ENCODE peak calls at places on chromosomes 16 and 17, in seven cellular contexts. Z is T1000; J is activated naive CD8-positive, alpha-beta T cell treated with anti-CD3 and anti-CD28 coated beads, Interleukin-2, amount 50 U/mL, for 24 hours; G is epithelial cell of esophagus; O is stimulated activated CD8-positive, alpha-beta memory T cell treated with anti-CD3 and anti-CD28 coated beads, Interleukin-7, amount 100 ng/mL, for 1 hour; B is activated gamma-delta T cell treated with Interleukin-2 at 50 U/mL for 16 hours; L is activated CD4-positive, CD25-positive, alpha-beta regulatory T cell. A is an unnamed sample.

GRCh38 chr17:59760164-59760563 is 52.7 kb downstream of the VMP1 start:
- DNase-seq in J (no peak), Z (no peak), L (no peak), G (no peak), B (no peak), O (no peak), A (no peak)

GRCh38 chr16:65069090-65069489 is 52.8 kb downstream of the CDH11 start:
- DNase-seq in J (no peak), L (no peak), O (no peak), Z (no peak), B (no peak), G (peak; percentile 77), A (no peak)

GRCh38 chr16:47716571-47716970 is 255.4 kb downstream of the PHKB start:
- DNase-seq in J (no peak), L (no peak), G (no peak), O (no peak), B (no peak), Z (no peak), A (no peak)

GRCh38 chr17:82315703-82316358 is 1.6 kb downstream of the CD7 start:
- DNase-seq in G (no peak), J (peak; percentile 57), O (no peak), L (peak; percentile 28), Z (no peak), B (peak; percentile 59), A (peak; percentile 58)

GRCh38 chr16:57283214-57283955 is 1.1 kb downstream of the PLLP start:
- DNase-seq in Z (no peak), J (no peak), G (no peak), B (no peak), O (no peak), L (no peak), A (no peak)

GRCh38 chr17:47315451-47316266 is 8.1 kb upstream of the EFCAB13 start:
- DNase-seq in O (no peak), J (peak; percentile 23), L (no peak), G (peak; percentile 76), Z (peak; percentile 12), B (no peak), A (no peak)

GRCh38 chr17:64786337-64786736 is 124.2 kb upstream of the SMURF2 start:
- DNase-seq in L (no peak), B (no peak), O (no peak), J (no peak), G (peak; percentile 79), Z (no peak), A (no peak)

GRCh38 chr17:40617678-40618240 is 29.9 kb downstream of the SMARCE1 start:
- DNase-seq in B (no peak), O (no peak), G (peak; percentile 73), L (no peak), J (no peak), Z (no peak), A (no peak)

GRCh38 chr16:12572316-12572985 is 231.2 kb downstream of the CPPED1 start:
- DNase-seq in J (no peak), G (no peak), B (no peak), Z (no peak), L (no peak), O (no peak), A (no peak)

GRCh38 chr16:3283525-3284447 is 495 bp downstream of the ZNF263 start:
- DNase-seq in G (peak; percentile 10), B (no peak), L (no peak), O (no peak), J (no peak), Z (no peak), A (no peak)

GRCh38 chr16:27221576-27222498 is 18.5 kb downstream of the KDM8 start:
- DNase-seq in L (no peak), B (no peak), G (no peak), O (no peak), J (no peak), Z (no peak), A (no peak)

GRCh38 chr17:45338996-45339535 is 22.2 kb upstream of the MAP3K14 start:
- DNase-seq in G (no peak), O (no peak), B (no peak), Z (no peak), J (no peak), L (no peak), A (no peak)

GRCh38 chr16:84899414-84899813 is 79.6 kb downstream of the CRISPLD2 start:
- DNase-seq in L (no peak), J (no peak), O (no peak), B (no peak), Z (no peak), G (peak; percentile 84), A (no peak)

GRCh38 chr16:86337581-86338402 is 172.5 kb upstream of the FOXF1 start:
- DNase-seq in O (no peak), J (no peak), G (no peak), B (no peak), L (no peak), Z (no peak), A (no peak)

GRCh38 chr16:54177857-54178490 is 108.6 kb downstream of the IRX3 start:
- DNase-seq in Z (no peak), O (no peak), G (no peak), B (no peak), J (no peak), L (no peak), A (no peak)

GRCh38 chr17:8707591-8708453 is 36.8 kb downstream of the CCDC42 start:
- DNase-seq in G (no peak), J (no peak), Z (no peak), L (no peak), O (no peak), B (no peak), A (no peak)

GRCh38 chr16:11497329-11497805 is 89.4 kb downstream of the LITAF start:
- DNase-seq in O (no peak), Z (peak; percentile 83), J (peak; percentile 23), B (no peak), G (peak; percentile 96), L (no peak), A (peak; percentile 20)

GRCh38 chr17:57481901-57482300 is 225.6 kb downstream of the MSI2 start:
- DNase-seq in L (no peak), J (no peak), G (peak; percentile 52), B (no peak), Z (peak; percentile 68), O (no peak), A (no peak)

GRCh38 chr17:31825961-31826691 is 32.9 kb downstream of the COPRS start:
- DNase-seq in G (peak; percentile 81), J (no peak), Z (no peak), B (no peak), L (no peak), O (no peak), A (no peak)

GRCh38 chr16:70678121-70678897 is 7.5 kb downstream of the MTSS2 start:
- DNase-seq in L (no peak), Z (no peak), O (no peak), G (no peak), B (no peak), J (no peak), A (no peak)

A was measured in stimulated activated naive CD8-positive, alpha-beta T cell treated with anti-CD3 and anti-CD28 coated beads, Interleukin-15, Interleukin-2, amounts not matched to agents 100 U/mL and 50 U/mL, for 24 hours.